ENCODE peak calls at places on chromosome X, in four cellular contexts. S is K562, L is HepG2, D is GM12878. T is an unnamed sample.

GRCh38 chrX:118904218-118904617 is 70.2 kb upstream of the LONRF3 start:
- DNase-seq in D (no peak), L (no peak), S (no peak), T (no peak)

GRCh38 chrX:6384391-6384790 is 150.5 kb downstream of the VCX3A start:
- DNase-seq in L (no peak), D (no peak), S (no peak), T (no peak)

GRCh38 chrX:52034211-52034610 is 34.8 kb downstream of the MAGED4B start:
- DNase-seq in S (no peak), D (no peak), L (no peak), T (no peak)

GRCh38 chrX:113726898-113727297 is 857.0 kb upstream of the HTR2C start:
- DNase-seq in S (no peak), L (no peak), D (no peak), T (no peak)

GRCh38 chrX:29397506-29397905 is 810.3 kb downstream of the IL1RAPL1 start:
- DNase-seq in L (no peak), S (no peak), D (no peak), T (no peak)

GRCh38 chrX:40240844-40241243 is 143.1 kb upstream of the BCOR start:
- DNase-seq in L (no peak), S (peak; percentile 18), D (no peak), T (no peak)

GRCh38 chrX:41759817-41760216 is 35.8 kb downstream of the GPR82 start:
- DNase-seq in S (peak; percentile 13), L (peak; percentile 4), D (no peak), T (peak; percentile 14)

GRCh38 chrX:135416546-135416945 is 5.2 kb upstream of the SMIM10L2A start:
- DNase-seq in S (no peak), L (no peak), D (no peak), T (no peak)

GRCh38 chrX:124223524-124223923 is 108.9 kb upstream of the TEX13D start:
- DNase-seq in D (no peak), S (peak; percentile 21), L (no peak), T (no peak)

GRCh38 chrX:121562616-121563015 is 515.2 kb downstream of the GLUD2 start:
- DNase-seq in S (no peak), D (no peak), L (no peak), T (no peak)

GRCh38 chrX:151830911-151831310 is 81.8 kb upstream of the MAGEA4 start:
- DNase-seq in S (no peak), L (no peak), D (no peak), T (no peak)

GRCh38 chrX:103063191-103063845 is 653 bp downstream of the BEX1 start:
- DNase-seq in D (no peak), S (peak; percentile 14), L (peak; percentile 9), T (peak; percentile 78)

GRCh38 chrX:52811065-52811625 is at the start of gene XAGE5:
- DNase-seq in L (no peak), S (peak; percentile 7), D (no peak), T (no peak)

GRCh38 chrX:55908685-55909212 is 191.2 kb downstream of the RRAGB start:
- DNase-seq in D (no peak), L (no peak), S (peak; percentile 3), T (no peak)

GRCh38 chrX:124462931-124463330 is 116.6 kb downstream of the SH2D1A start:
- DNase-seq in L (peak; percentile 44), S (no peak), D (no peak), T (no peak)

GRCh38 chrX:40867352-40867751 is 132.0 kb upstream of the MED14 start:
- DNase-seq in S (no peak), L (peak; percentile 57), D (no peak), T (no peak)

GRCh38 chrX:53831662-53832635 is 145.4 kb upstream of the HUWE1 start:
- DNase-seq in S (peak; percentile 22), L (peak; percentile 20), D (peak; percentile 40), T (peak; percentile 45)

GRCh38 chrX:154827194-154827593 is 7.3 kb downstream of the SMIM9 start:
- DNase-seq in L (no peak), S (no peak), D (no peak), T (no peak)

GRCh38 chrX:119775517-119776238 is 15.8 kb downstream of the RPL39 start:
- DNase-seq in L (no peak), D (no peak), S (no peak), T (no peak)

GRCh38 chrX:5823861-5824260 is 404.8 kb downstream of the NLGN4X start:
- DNase-seq in L (no peak), D (no peak), S (no peak), T (peak; percentile 1)

GRCh38 chrX:140766024-140766611 is 56.6 kb downstream of the LINC00632 start:
- DNase-seq in S (peak; percentile 21), D (no peak), L (peak; percentile 27), T (peak; percentile 61)

GRCh38 chrX:71634366-71634765 is 16.1 kb upstream of the CXCR3 start:
- DNase-seq in S (no peak), D (no peak), L (no peak), T (no peak)

GRCh38 chrX:70613295-70613694 is 168.7 kb downstream of the DLG3 start:
- DNase-seq in L (no peak), D (no peak), S (no peak), T (no peak)

GRCh38 chrX:3803305-3803704 is 89.9 kb upstream of the PRKX start:
- DNase-seq in L (no peak), D (no peak), S (no peak), T (no peak)

GRCh38 chrX:105662248-105662647 is 160.1 kb upstream of the NRK start:
- DNase-seq in D (no peak), L (no peak), S (no peak), T (no peak)

GRCh38 chrX:86002076-86002896 is 45.1 kb downstream of the CHM start:
- DNase-seq in L (peak; percentile 83), S (peak; percentile 11), D (no peak), T (no peak)

GRCh38 chrX:70087857-70088256 is 25.6 kb downstream of the OTUD6A start:
- DNase-seq in L (no peak), S (no peak), D (no peak), T (no peak)

GRCh38 chrX:107659768-107660167 is 31.5 kb downstream of the PRPS1 start:
- DNase-seq in S (peak; percentile 14), D (no peak), L (peak; percentile 9), T (peak; percentile 32)
- TF ChIP-seq NFIC in S (no peak), D (no peak), L (no peak), T (no peak)

GRCh38 chrX:15718283-15718970 is 19.6 kb upstream of the CA5B start:
- DNase-seq in D (no peak), L (peak; percentile 1), S (no peak), T (no peak)

GRCh38 chrX:15719324-15719968 is 18.6 kb upstream of the CA5B start:
- DNase-seq in L (no peak), S (peak; percentile 7), D (no peak), T (no peak)

GRCh38 chrX:15723887-15724517 is 14.1 kb upstream of the CA5B start:
- DNase-seq in S (no peak), D (no peak), L (no peak), T (no peak)

GRCh38 chrX:15724911-15725310 is 13.2 kb upstream of the CA5B start:
- DNase-seq in L (no peak), D (no peak), S (no peak), T (no peak)

GRCh38 chrX:15721911-15722310 is 16.2 kb upstream of the CA5B start:
- DNase-seq in D (no peak), L (no peak), S (no peak), T (no peak)
- TF ChIP-seq NFIC in D (no peak), L (no peak), S (no peak), T (no peak)

GRCh38 chrX:11434607-11435006 is 141.4 kb downstream of the AMELX start:
- DNase-seq in L (no peak), D (no peak), S (no peak), T (no peak)
- TF ChIP-seq NFIC in L (no peak), D (no peak), S (no peak), T (no peak)

DNA sequence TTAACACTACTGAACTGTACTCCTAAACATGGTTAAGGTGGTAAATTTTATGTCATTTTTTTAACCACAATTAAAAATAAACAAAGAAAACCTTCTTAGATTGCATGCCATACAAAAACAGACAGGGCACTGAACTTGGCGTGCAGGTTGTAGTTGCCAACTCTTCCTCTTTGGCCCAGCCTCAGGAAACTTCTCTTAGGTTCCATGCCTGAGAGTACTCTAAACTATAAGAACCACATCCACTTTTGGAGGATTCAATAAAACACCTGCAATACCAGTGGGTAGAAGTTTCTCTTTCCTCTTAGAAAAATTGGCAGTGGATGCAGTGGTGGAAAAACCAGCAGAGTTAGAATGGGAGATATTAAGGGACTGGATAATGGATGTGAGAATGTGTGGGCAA is 103.4 kb downstream of the LUZP4 start:
- DNase-seq in D (no peak), L (no peak), S (no peak), T (no peak)
- TF ChIP-seq NFIC in D (no peak), L (no peak), S (no peak), T (no peak)

GRCh38 chrX:23786268-23786815 is 3.4 kb downstream of the SAT1 start:
- DNase-seq in D (no peak), S (no peak), L (no peak), T (no peak)
- TF ChIP-seq NFIC in D (no peak), S (no peak), L (no peak), T (no peak)

DNA sequence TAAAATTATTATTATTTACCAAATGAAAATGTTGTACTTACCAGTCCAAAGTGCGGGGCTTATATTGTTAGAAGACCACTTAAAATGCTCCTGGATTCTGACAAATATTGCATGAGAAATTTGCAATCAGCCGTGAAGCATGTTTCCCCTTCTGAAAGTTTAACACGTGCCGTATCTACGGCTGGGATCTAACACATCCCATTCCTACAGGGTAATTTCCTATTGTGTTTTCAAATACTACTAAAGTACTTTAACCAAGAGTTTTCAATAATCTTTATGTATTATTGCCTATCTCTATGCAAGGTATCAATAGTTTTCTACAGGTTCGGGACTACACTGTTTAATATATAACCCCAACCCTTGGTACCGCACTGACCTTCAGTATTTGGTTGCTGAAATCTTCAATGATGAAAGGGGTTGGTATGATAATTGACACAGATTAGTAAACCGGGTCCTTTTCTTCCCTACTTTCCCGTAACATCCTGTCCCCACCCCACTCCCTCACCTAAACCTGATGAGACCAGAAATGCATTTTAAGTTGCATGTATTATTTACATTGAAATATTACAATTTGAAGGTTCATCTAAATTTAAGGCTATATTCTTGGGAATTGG is 795 bp upstream of the BRWD3 start:
- DNase-seq in S (no peak), L (no peak), D (no peak), T (no peak)
- TF ChIP-seq NFIC in S (no peak), L (no peak), D (no peak), T (no peak)

GRCh38 chrX:1598876-1599790 is 7.7 kb downstream of the AKAP17A start:
- DNase-seq in S (no peak), L (no peak), D (no peak), T (no peak)
- TF ChIP-seq NFIC in S (no peak), L (no peak), D (no peak), T (no peak)